ENCODE peak calls at places on chromosomes 3 and 15, in ten cellular contexts. P is AG04450, R is pancreas, B is foreskin fibroblast, F is heart right ventricle, M is AG09309, H is neural crest cell, U is astrocyte, A is GM23338, N is fibroblast of lung. X is an unnamed sample.

GRCh38 chr15:71146597-71146996 is 31.3 kb downstream of the THSD4 start:
- DNase-seq in P (no peak), R (peak), B (no peak), F (no peak), M (no peak), H (no peak), U (no peak), A (no peak), N (no peak), X (no peak)

GRCh38 chr3:185052631-185053030 is 100.2 kb downstream of the C3orf70 start:
- DNase-seq in P (no peak), R (no peak), B (no peak), F (no peak), M (no peak), H (no peak), U (no peak), A (peak), N (no peak), X (no peak)

GRCh38 chr3:195757371-195757770 is 36.6 kb downstream of the MUC20 start:
- DNase-seq in P (no peak), R (no peak), B (no peak), F (no peak), M (no peak), H (no peak), U (no peak), A (no peak), N (no peak), X (no peak)

GRCh38 chr15:77824361-77824985 is 191.8 kb upstream of the LINGO1 start:
- DNase-seq in P (no peak), R (no peak), B (no peak), F (no peak), M (no peak), H (no peak), U (no peak), A (no peak), N (no peak), X (no peak)

GRCh38 chr3:40765884-40766283 is 241.1 kb downstream of the ZNF621 start:
- DNase-seq in P (no peak), R (no peak), B (no peak), F (no peak), M (no peak), H (no peak), U (peak), A (no peak), N (peak), X (no peak)

GRCh38 chr3:84965141-84965540 is 6.4 kb downstream of the CADM2 start:
- DNase-seq in P (no peak), R (no peak), B (no peak), F (no peak), M (no peak), H (peak), U (no peak), A (peak), N (peak), X (peak)

GRCh38 chr15:91021516-91022074 is 799 bp downstream of the VPS33B start:
- DNase-seq in P (no peak), R (no peak), B (peak), F (no peak), M (no peak), H (no peak), U (peak), A (no peak), N (peak), X (no peak)

GRCh38 chr3:70882104-70882503 is 569.7 kb upstream of the MDFIC2 start:
- DNase-seq in P (no peak), R (no peak), B (no peak), F (no peak), M (no peak), H (no peak), U (peak), A (no peak), N (peak), X (no peak)

GRCh38 chr15:78075490-78076230 is 1.9 kb downstream of the TBC1D2B start:
- DNase-seq in P (peak), R (peak), B (peak), F (no peak), M (no peak), H (no peak), U (peak), A (peak), N (peak), X (peak)

GRCh38 chr15:72554471-72555425 is 80.6 kb downstream of the ARIH1 start:
- DNase-seq in P (peak), R (no peak), B (peak), F (no peak), M (no peak), H (no peak), U (peak), A (no peak), N (peak), X (no peak)

GRCh38 chr15:89167267-89168176 is 53.9 kb downstream of the RLBP1 start:
- DNase-seq in P (no peak), R (no peak), B (peak), F (no peak), M (no peak), H (no peak), U (peak), A (no peak), N (peak), X (no peak)

GRCh38 chr3:57152150-57152549 is 13.0 kb downstream of the IL17RD start:
- DNase-seq in P (no peak), R (no peak), B (no peak), F (peak), M (no peak), H (peak), U (no peak), A (no peak), N (no peak), X (no peak)

GRCh38 chr3:44648564-44649229 is at the start of gene ZNF35:
- DNase-seq in P (peak), R (peak), B (peak), F (peak), M (peak), H (peak), U (peak), A (peak), N (peak), X (peak)

GRCh38 chr3:184361532-184361931 is at the start of the genes CLCN2 and POLR2H:
- DNase-seq in P (no peak), R (peak), B (peak), F (peak), M (no peak), H (peak), U (no peak), A (peak), N (peak), X (peak)

GRCh38 chr3:188006726-188007393 is 147.1 kb upstream of the LPP start:
- DNase-seq in P (no peak), R (no peak), B (no peak), F (peak), M (no peak), H (no peak), U (no peak), A (no peak), N (no peak), X (no peak)

GRCh38 chr15:90906181-90906849 is 3.2 kb downstream of the MAN2A2 start:
- DNase-seq in P (no peak), R (peak), B (no peak), F (no peak), M (no peak), H (no peak), U (no peak), A (no peak), N (no peak), X (no peak)

GRCh38 chr3:123540285-123540684 is 44.6 kb downstream of the HACD2 start:
- DNase-seq in P (no peak), R (no peak), B (no peak), F (no peak), M (no peak), H (no peak), U (peak), A (no peak), N (peak), X (no peak)

GRCh38 chr15:29685156-29686078 is 136.9 kb downstream of the TJP1 start:
- DNase-seq in P (no peak), R (no peak), B (peak), F (no peak), M (no peak), H (no peak), U (peak), A (no peak), N (peak), X (no peak)

GRCh38 chr3:17805461-17805940 is 63.1 kb upstream of the TBC1D5 start:
- DNase-seq in P (no peak), R (no peak), B (no peak), F (no peak), M (no peak), H (no peak), U (no peak), A (no peak), N (no peak), X (no peak)

GRCh38 chr3:195259146-195259563 is 11.8 kb downstream of the XXYLT1 start:
- DNase-seq in P (no peak), R (no peak), B (peak), F (no peak), M (no peak), H (no peak), U (peak), A (no peak), N (peak), X (no peak)

GRCh38 chr3:109772520-109772919 is 435.2 kb upstream of the DPPA4 start:
- DNase-seq in P (no peak), R (no peak), B (no peak), F (no peak), M (no peak), H (no peak), U (no peak), A (no peak), N (no peak), X (no peak)

GRCh38 chr15:81126887-81127286 is 7.2 kb upstream of the CFAP161 start:
- DNase-seq in P (no peak), R (no peak), B (no peak), F (no peak), M (no peak), H (no peak), U (no peak), A (no peak), N (no peak), X (no peak)

GRCh38 chr15:88131937-88132336 is 124.6 kb downstream of the NTRK3 start:
- DNase-seq in P (no peak), R (no peak), B (no peak), F (no peak), M (no peak), H (no peak), U (no peak), A (no peak), N (no peak), X (no peak)

GRCh38 chr15:40539030-40539429 is 25.8 kb downstream of the CCDC32 start:
- DNase-seq in P (no peak), R (no peak), B (no peak), F (no peak), M (no peak), H (peak), U (no peak), A (peak), N (no peak), X (no peak)

GRCh38 chr3:118578559-118578958 is 456.1 kb downstream of the IGSF11 start:
- DNase-seq in P (no peak), R (no peak), B (no peak), F (no peak), M (no peak), H (no peak), U (no peak), A (no peak), N (no peak), X (no peak)

GRCh38 chr15:97652700-97653167 is 307.8 kb upstream of the ARRDC4 start:
- DNase-seq in P (no peak), R (no peak), B (no peak), F (peak), M (no peak), H (peak), U (no peak), A (peak), N (no peak), X (peak)

GRCh38 chr3:75260-75659 is 121.3 kb upstream of the CHL1 start:
- DNase-seq in P (no peak), R (no peak), B (no peak), F (no peak), M (no peak), H (no peak), U (no peak), A (no peak), N (no peak), X (no peak)

GRCh38 chr15:71049706-71050422 is 65.4 kb upstream of the THSD4 start:
- DNase-seq in P (no peak), R (no peak), B (no peak), F (no peak), M (no peak), H (no peak), U (peak), A (peak), N (peak), X (no peak)

DNA sequence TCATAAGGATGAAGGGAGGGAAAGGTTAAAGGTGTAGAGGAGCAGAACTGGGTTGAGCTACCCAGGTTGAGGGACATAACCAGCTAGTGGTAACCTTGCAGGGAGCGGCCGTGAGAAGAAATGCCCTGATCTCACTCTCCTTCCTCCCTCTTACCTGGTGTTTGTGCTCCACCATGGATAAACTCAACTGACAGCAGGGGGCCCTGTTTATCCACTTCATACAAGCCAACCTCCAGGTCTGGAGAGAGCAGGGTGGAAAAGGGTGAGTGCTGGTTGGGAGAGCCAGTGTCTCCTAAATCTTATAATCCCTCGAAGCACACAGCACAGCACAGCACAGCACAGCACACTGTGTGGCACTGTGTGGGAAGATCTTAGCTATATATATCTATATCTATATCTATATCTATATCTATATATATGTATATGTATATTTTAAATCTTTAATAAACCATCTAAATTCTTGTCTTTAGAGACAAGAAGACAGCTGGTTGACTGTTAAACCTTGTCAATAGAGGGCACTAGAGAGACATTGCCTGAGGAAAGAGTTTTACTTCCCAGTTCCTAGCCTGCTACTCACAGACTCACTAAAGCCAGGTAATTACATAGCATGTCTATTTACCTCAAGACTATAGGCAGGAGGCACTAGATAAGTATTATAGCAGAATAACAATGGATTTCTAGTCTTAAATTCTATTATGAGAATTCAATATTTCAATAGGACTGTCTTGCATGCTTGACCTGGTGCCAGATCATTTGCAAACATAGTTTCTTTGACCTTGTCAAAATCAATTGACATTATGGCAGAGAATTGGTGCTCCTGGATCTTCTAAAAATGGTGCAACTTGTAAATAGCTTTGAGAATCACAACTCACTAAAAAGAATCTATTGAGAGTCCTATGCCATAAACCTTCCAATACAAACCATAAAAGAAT is 21.7 kb upstream of the FMN1 start:
- DNase-seq in P (no peak), R (no peak), B (peak), F (no peak), M (no peak), H (no peak), U (no peak), A (peak), N (no peak), X (no peak)
- TF ChIP-seq CTCF in P (peak), R (peak), B (peak), F (no peak), M (peak), H (peak), U (peak), A (peak), N (peak), X (peak)

GRCh38 chr3:67897686-67898336 is 243.4 kb upstream of the SUCLG2 start:
- DNase-seq in P (no peak), R (no peak), B (no peak), F (no peak), M (no peak), H (no peak), U (no peak), A (no peak), N (no peak), X (no peak)

GRCh38 chr3:67906256-67906655 is 251.8 kb upstream of the SUCLG2 start:
- DNase-seq in P (no peak), R (no peak), B (no peak), F (no peak), M (no peak), H (no peak), U (no peak), A (no peak), N (no peak), X (no peak)

GRCh38 chr3:67896130-67896529 is 241.7 kb upstream of the SUCLG2 start:
- DNase-seq in P (no peak), R (no peak), B (no peak), F (no peak), M (no peak), H (no peak), U (no peak), A (no peak), N (no peak), X (no peak)

GRCh38 chr3:67898916-67899315 is 244.5 kb upstream of the SUCLG2 start:
- DNase-seq in P (no peak), R (no peak), B (no peak), F (no peak), M (no peak), H (no peak), U (no peak), A (no peak), N (no peak), X (no peak)

GRCh38 chr3:67901681-67902080 is 247.3 kb upstream of the SUCLG2 start:
- DNase-seq in P (no peak), R (no peak), B (no peak), F (no peak), M (no peak), H (no peak), U (no peak), A (peak), N (no peak), X (no peak)
- TF ChIP-seq CTCF in P (no peak), R (no peak), B (no peak), F (no peak), M (no peak), H (peak), U (peak), A (peak), N (no peak), X (peak)

DNA sequence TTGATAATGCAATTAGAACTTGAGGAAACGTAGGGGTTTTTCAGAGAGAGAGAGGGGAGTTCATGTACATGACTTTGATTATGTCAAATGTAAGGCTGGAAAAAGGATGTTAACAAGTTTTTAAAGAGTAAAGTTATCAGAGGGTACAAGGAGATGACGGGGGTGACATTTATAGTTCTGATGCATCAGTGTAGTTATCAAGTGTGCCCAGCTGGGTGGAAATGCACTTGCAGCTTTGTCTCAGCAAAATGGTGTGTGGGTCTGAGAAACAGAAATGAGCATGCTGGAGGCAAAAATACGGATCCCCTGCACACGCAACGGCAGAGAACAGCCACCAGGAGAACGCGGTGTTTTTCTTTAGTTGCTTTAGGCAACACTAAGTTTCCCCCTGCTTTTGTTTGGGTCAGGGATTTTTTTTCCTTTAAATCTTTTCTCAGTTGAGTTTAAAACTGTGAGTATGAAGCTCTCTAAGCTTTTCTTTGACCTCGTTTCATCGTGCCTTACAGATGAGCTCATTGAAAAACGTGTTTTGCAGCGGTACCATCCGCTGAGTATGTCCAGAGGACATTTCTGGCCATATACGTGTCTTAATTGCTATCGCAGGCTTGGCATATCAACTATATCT is 205.4 kb downstream of the PDZRN3 start:
- DNase-seq in P (peak), R (no peak), B (peak), F (no peak), M (peak), H (no peak), U (peak), A (peak), N (peak), X (no peak)
- TF ChIP-seq CTCF in P (peak), R (no peak), B (peak), F (no peak), M (peak), H (peak), U (no peak), A (peak), N (peak), X (peak)

DNA sequence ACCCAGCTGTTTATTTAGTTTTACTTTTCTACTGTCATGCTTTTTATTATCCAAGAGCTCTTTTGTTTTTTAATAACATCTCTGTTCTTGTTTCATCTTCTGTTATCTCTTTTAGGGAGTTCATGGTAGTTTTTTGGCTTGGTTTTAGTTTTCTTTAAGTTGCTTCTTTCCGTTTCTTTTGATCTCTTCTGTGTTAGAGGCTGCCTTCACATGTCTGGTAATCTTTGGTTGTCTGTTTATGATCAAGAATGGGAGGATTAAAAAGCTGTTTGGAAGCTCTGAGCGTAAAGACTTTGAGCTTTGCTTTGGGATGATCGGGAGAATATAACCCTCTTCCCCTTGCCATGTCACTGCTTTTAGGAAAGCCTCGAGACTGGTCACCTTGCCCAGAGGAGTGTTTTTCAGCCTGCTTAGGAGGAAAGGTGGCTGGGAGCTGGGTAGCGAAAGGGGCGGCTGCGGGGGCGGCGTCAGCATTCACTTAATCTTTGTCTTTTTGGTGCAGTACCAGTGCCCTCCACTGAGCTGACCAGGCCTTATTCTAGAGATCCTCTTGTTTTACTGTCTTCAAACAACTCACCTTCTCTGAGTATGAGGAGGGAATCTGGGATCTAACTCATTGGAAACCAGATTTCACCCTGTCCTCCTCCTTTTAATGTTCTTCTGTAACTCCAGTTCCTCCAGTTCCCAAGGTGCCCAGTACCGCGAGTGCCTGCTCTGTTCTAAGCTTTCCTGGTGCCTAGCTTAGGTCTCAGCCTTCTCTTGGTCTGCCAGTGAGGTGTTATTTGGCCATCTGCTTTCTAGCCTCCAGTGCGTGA is 15.5 kb downstream of the TATDN2 start:
- DNase-seq in P (no peak), R (no peak), B (peak), F (no peak), M (no peak), H (peak), U (peak), A (peak), N (peak), X (peak)
- TF ChIP-seq CTCF in P (peak), R (no peak), B (peak), F (peak), M (peak), H (peak), U (peak), A (peak), N (peak), X (peak)

X was measured in endothelial cell.